ENCODE peak calls at places on chromosomes 16 and 17, in ten cellular contexts. O, S, U, J, B, C, H, M, Y and X are unnamed samples.

GRCh38 chr16:51045186-51045585 is 105.9 kb downstream of the SALL1 start:
- DNase-seq in O (no peak), S (no peak), U (no peak), J (no peak), B (no peak), C (no peak), H (no peak), M (no peak), Y (no peak), X (no peak)

GRCh38 chr16:4032768-4033167 is 83.5 kb downstream of the ADCY9 start:
- DNase-seq in O (no peak), S (no peak), U (no peak), J (no peak), B (no peak), C (no peak), H (peak; percentile 52), M (peak; percentile 67), Y (peak; percentile 70), X (no peak)

GRCh38 chr17:6374271-6374691 is 60.6 kb downstream of the AIPL1 start:
- DNase-seq in O (no peak), S (no peak), U (no peak), J (no peak), B (no peak), C (no peak), H (peak; percentile 13), M (no peak), Y (no peak), X (no peak)

GRCh38 chr16:29922326-29922725 is 3.7 kb downstream of the KCTD13 start:
- DNase-seq in O (no peak), S (no peak), U (no peak), J (no peak), B (no peak), C (no peak), H (no peak), M (no peak), Y (no peak), X (no peak)

GRCh38 chr17:74951065-74951464 is 15.4 kb downstream of the OTOP3 start:
- DNase-seq in O (no peak), S (no peak), U (no peak), J (no peak), B (no peak), C (no peak), H (no peak), M (no peak), Y (no peak), X (no peak)

GRCh38 chr16:54645328-54645727 is 285.3 kb upstream of the IRX5 start:
- DNase-seq in O (no peak), S (no peak), U (no peak), J (no peak), B (no peak), C (no peak), H (no peak), M (no peak), Y (no peak), X (no peak)

GRCh38 chr17:42553161-42553818 is 567 bp downstream of the HSD17B1 start:
- DNase-seq in O (peak; percentile 46), S (no peak), U (peak; percentile 72), J (no peak), B (peak; percentile 59), C (no peak), H (no peak), M (no peak), Y (peak; percentile 64), X (peak; percentile 29)

GRCh38 chr17:31373150-31374082 is 18.1 kb upstream of the RAB11FIP4 start:
- DNase-seq in O (no peak), S (no peak), U (no peak), J (no peak), B (peak; percentile 72), C (no peak), H (peak; percentile 71), M (no peak), Y (no peak), X (peak; percentile 54)

GRCh38 chr17:71975331-71975801 is 145.5 kb upstream of the SOX9 start:
- DNase-seq in O (peak; percentile 38), S (peak; percentile 44), U (peak; percentile 33), J (peak; percentile 52), B (no peak), C (no peak), H (peak; percentile 42), M (peak; percentile 47), Y (peak; percentile 66), X (no peak)

GRCh38 chr17:59680314-59680713 is 26.9 kb downstream of the PTRH2 start:
- DNase-seq in O (no peak), S (no peak), U (no peak), J (no peak), B (no peak), C (no peak), H (peak; percentile 65), M (no peak), Y (no peak), X (no peak)

GRCh38 chr16:84618428-84619102 is 687 bp upstream of the COTL1 start:
- DNase-seq in O (peak; percentile 59), S (peak; percentile 71), U (peak; percentile 59), J (no peak), B (peak; percentile 96), C (no peak), H (peak; percentile 98), M (no peak), Y (peak; percentile 63), X (no peak)

GRCh38 chr17:82278786-82279379 is 5.4 kb upstream of the CSNK1D start:
- DNase-seq in O (no peak), S (no peak), U (no peak), J (no peak), B (no peak), C (no peak), H (no peak), M (no peak), Y (peak; percentile 18), X (no peak)

GRCh38 chr17:15890279-15890892 is 54.5 kb upstream of the ADORA2B start:
- DNase-seq in O (no peak), S (no peak), U (no peak), J (no peak), B (no peak), C (no peak), H (no peak), M (no peak), Y (no peak), X (no peak)

DNA sequence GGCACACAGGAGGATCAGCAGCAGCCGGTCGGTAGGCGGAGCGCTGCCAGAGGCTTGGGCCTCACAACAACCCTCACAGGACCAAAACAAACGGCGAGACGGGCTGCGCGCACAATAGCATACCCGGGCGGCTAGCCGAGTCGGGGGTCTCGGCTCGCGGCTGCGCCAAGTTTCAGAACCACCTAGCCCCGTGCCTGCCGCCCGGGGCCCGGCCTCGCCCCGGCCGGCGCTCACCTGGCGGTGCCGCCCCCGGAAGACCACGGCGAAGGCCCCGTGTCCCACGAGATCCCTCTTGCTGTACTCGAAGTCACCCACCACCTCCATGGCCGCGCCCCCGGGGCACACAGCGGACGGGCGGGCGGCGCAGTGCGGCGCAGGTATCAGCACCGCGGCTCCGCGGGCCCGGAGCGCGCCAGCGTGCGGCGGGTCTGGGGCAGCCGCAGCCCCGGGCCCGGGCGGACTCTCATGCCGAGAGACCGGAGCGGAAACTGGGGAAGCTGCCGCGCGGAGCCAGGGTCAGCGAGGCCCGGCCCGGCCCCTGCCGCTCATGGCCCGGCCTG is 562 bp downstream of the ULK2 start:
- DNase-seq in O (peak; percentile 58), S (peak; percentile 74), U (peak; percentile 82), J (peak; percentile 82), B (peak; percentile 81), C (peak; percentile 55), H (peak; percentile 54), M (peak; percentile 82), Y (peak; percentile 85), X (peak; percentile 75)
- TF ChIP-seq POLR2A in O (peak; percentile 20), S (peak; percentile 5), U (no peak), J (no peak), B (peak; percentile 41), C (no peak), H (no peak), M (no peak), Y (no peak), X (no peak)

GRCh38 chr16:82382521-82382920 is 212.5 kb upstream of the MPHOSPH6 start:
- DNase-seq in O (no peak), S (no peak), U (no peak), J (no peak), B (no peak), C (no peak), H (no peak), M (no peak), Y (no peak), X (no peak)

GRCh38 chr16:82386771-82387170 is 216.7 kb upstream of the MPHOSPH6 start:
- DNase-seq in O (no peak), S (no peak), U (no peak), J (no peak), B (no peak), C (no peak), H (no peak), M (no peak), Y (no peak), X (no peak)

GRCh38 chr16:82384897-82385296 is 214.9 kb upstream of the MPHOSPH6 start:
- DNase-seq in O (no peak), S (no peak), U (no peak), J (peak; percentile 56), B (no peak), C (no peak), H (no peak), M (no peak), Y (no peak), X (no peak)

GRCh38 chr16:82379601-82380000 is 209.6 kb upstream of the MPHOSPH6 start:
- DNase-seq in O (no peak), S (no peak), U (no peak), J (no peak), B (no peak), C (no peak), H (no peak), M (no peak), Y (no peak), X (no peak)

DNA sequence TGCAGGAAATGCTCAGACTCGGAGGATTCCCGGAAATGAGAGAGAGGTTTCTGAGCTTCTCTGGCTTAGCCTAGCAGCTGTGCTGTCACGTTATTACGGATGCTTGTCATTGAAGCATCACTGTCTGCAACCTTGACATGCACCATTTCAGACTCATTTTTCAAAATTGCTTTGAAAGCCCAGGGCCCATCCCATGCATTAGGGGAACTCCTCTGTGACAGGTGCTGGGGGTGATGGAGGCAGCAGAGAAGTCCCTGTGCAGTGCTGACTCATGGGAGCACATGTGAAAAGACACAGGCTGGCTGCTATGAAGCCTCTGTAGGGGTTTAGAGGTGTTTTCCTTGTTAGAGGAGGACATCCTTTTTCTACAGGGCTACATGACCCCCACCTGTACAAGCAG is 214.0 kb upstream of the MPHOSPH6 start:
- DNase-seq in O (no peak), S (no peak), U (no peak), J (no peak), B (no peak), C (no peak), H (no peak), M (no peak), Y (no peak), X (no peak)
- TF ChIP-seq POLR2A in O (no peak), S (no peak), U (no peak), J (no peak), B (no peak), C (no peak), H (no peak), M (no peak), Y (no peak), X (no peak)

GRCh38 chr16:28155293-28155692 is 56.5 kb downstream of the XPO6 start:
- DNase-seq in O (no peak), S (no peak), U (no peak), J (no peak), B (no peak), C (no peak), H (peak; percentile 24), M (no peak), Y (no peak), X (no peak)
- TF ChIP-seq POLR2A in O (no peak), S (no peak), U (no peak), J (no peak), B (no peak), C (no peak), H (no peak), M (no peak), Y (no peak), X (no peak)

GRCh38 chr16:87492721-87493554 is at the start of gene ZCCHC14:
- DNase-seq in O (peak; percentile 99), S (peak; percentile 98), U (peak; percentile 100), J (peak; percentile 99), B (peak; percentile 98), C (peak; percentile 99), H (peak; percentile 98), M (peak; percentile 99), Y (peak; percentile 100), X (peak; percentile 98)
- TF ChIP-seq POLR2A in O (peak; percentile 95), S (peak; percentile 87), U (peak; percentile 69), J (peak; percentile 88), B (peak; percentile 70), C (no peak), H (peak; percentile 54), M (peak; percentile 62), Y (peak; percentile 13), X (peak; percentile 39)